ENCODE peak calls at places on chromosome 3, in five cellular contexts. One of them, this sample, is unnamed.

GRCh38 chr3:149906036-149906435 is 64.7 kb downstream of the PFN2 start:
- DNase-seq in HCT116: no peak
- DNase-seq in MM.1S: no peak
- DNase-seq in PC-3: no peak
- DNase-seq in PC-9: no peak
- DNase-seq in this sample: no peak

GRCh38 chr3:126463521-126463920 is 12.2 kb downstream of the ZXDC start:
- DNase-seq in HCT116: no peak
- DNase-seq in MM.1S: no peak
- DNase-seq in PC-3: no peak
- DNase-seq in PC-9: no peak
- DNase-seq in this sample: peak; percentile 58

GRCh38 chr3:45978348-45978747 is 17.3 kb downstream of the FYCO1 start:
- DNase-seq in HCT116: no peak
- DNase-seq in MM.1S: peak; percentile 93
- DNase-seq in PC-3: peak; percentile 77
- DNase-seq in PC-9: peak; percentile 86
- DNase-seq in this sample: no peak

GRCh38 chr3:56251343-56251945 is 216.8 kb downstream of the ERC2 start:
- DNase-seq in HCT116: peak; percentile 24
- DNase-seq in MM.1S: peak; percentile 62
- DNase-seq in PC-3: peak; percentile 76
- DNase-seq in PC-9: peak; percentile 18
- DNase-seq in this sample: peak; percentile 48

GRCh38 chr3:174355505-174355904 is 503.6 kb upstream of the NAALADL2 start:
- DNase-seq in HCT116: peak; percentile 26
- DNase-seq in MM.1S: peak; percentile 54
- DNase-seq in PC-3: peak; percentile 48
- DNase-seq in PC-9: no peak
- DNase-seq in this sample: no peak

GRCh38 chr3:27213450-27213849 is 155.7 kb downstream of the NEK10 start:
- DNase-seq in HCT116: no peak
- DNase-seq in MM.1S: no peak
- DNase-seq in PC-3: peak; percentile 26
- DNase-seq in PC-9: no peak
- DNase-seq in this sample: no peak

GRCh38 chr3:128494152-128494650 is 1.2 kb upstream of the GATA2 start:
- DNase-seq in HCT116: no peak
- DNase-seq in MM.1S: no peak
- DNase-seq in PC-3: no peak
- DNase-seq in PC-9: no peak
- DNase-seq in this sample: peak; percentile 71

GRCh38 chr3:58068126-58068809 is 60.0 kb downstream of the FLNB start:
- DNase-seq in HCT116: no peak
- DNase-seq in MM.1S: no peak
- DNase-seq in PC-3: no peak
- DNase-seq in PC-9: no peak
- DNase-seq in this sample: peak; percentile 37

GRCh38 chr3:56323986-56324420 is 144.3 kb downstream of the ERC2 start:
- DNase-seq in HCT116: no peak
- DNase-seq in MM.1S: no peak
- DNase-seq in PC-3: peak; percentile 43
- DNase-seq in PC-9: no peak
- DNase-seq in this sample: no peak

GRCh38 chr3:141998674-141999290 is 122.3 kb downstream of the ATP1B3 start:
- DNase-seq in HCT116: no peak
- DNase-seq in MM.1S: peak; percentile 15
- DNase-seq in PC-3: peak; percentile 23
- DNase-seq in PC-9: no peak
- DNase-seq in this sample: peak; percentile 53

GRCh38 chr3:197406266-197406665 is 107.9 kb upstream of the DLG1 start:
- DNase-seq in HCT116: no peak
- DNase-seq in MM.1S: no peak
- DNase-seq in PC-3: no peak
- DNase-seq in PC-9: no peak
- DNase-seq in this sample: no peak

GRCh38 chr3:36730965-36731364 is 33.4 kb downstream of the DCLK3 start:
- DNase-seq in HCT116: no peak
- DNase-seq in MM.1S: no peak
- DNase-seq in PC-3: no peak
- DNase-seq in PC-9: no peak
- DNase-seq in this sample: no peak

GRCh38 chr3:79473993-79474392 is 293.8 kb downstream of the ROBO1 start:
- DNase-seq in HCT116: no peak
- DNase-seq in MM.1S: no peak
- DNase-seq in PC-3: peak; percentile 16
- DNase-seq in PC-9: no peak
- DNase-seq in this sample: no peak

GRCh38 chr3:36796896-36797295 is 32.5 kb upstream of the DCLK3 start:
- DNase-seq in HCT116: no peak
- DNase-seq in MM.1S: no peak
- DNase-seq in PC-3: peak; percentile 54
- DNase-seq in PC-9: no peak
- DNase-seq in this sample: peak; percentile 87

GRCh38 chr3:128041378-128041777 is 10.9 kb upstream of the SEC61A1 start:
- DNase-seq in HCT116: no peak
- DNase-seq in MM.1S: no peak
- DNase-seq in PC-3: no peak
- DNase-seq in PC-9: no peak
- DNase-seq in this sample: no peak

GRCh38 chr3:30292192-30292893 is 314.1 kb upstream of the TGFBR2 start:
- DNase-seq in HCT116: peak; percentile 18
- DNase-seq in MM.1S: no peak
- DNase-seq in PC-3: peak; percentile 86
- DNase-seq in PC-9: no peak
- DNase-seq in this sample: peak; percentile 54

GRCh38 chr3:73141531-73141930 is 80.1 kb downstream of the EBLN2 start:
- DNase-seq in HCT116: no peak
- DNase-seq in MM.1S: no peak
- DNase-seq in PC-3: no peak
- DNase-seq in PC-9: no peak
- DNase-seq in this sample: no peak

GRCh38 chr3:101248786-101249185 is 71.6 kb downstream of the IMPG2 start:
- DNase-seq in HCT116: no peak
- DNase-seq in MM.1S: no peak
- DNase-seq in PC-3: no peak
- DNase-seq in PC-9: no peak
- DNase-seq in this sample: no peak

GRCh38 chr3:50324351-50325144 is 2.0 kb upstream of the HYAL2 start:
- DNase-seq in HCT116: peak; percentile 75
- DNase-seq in MM.1S: peak; percentile 47
- DNase-seq in PC-3: peak; percentile 80
- DNase-seq in PC-9: peak; percentile 68
- DNase-seq in this sample: peak; percentile 99

GRCh38 chr3:124078978-124079911 is 87.3 kb upstream of the ROPN1 start:
- DNase-seq in HCT116: peak; percentile 22
- DNase-seq in MM.1S: peak; percentile 43
- DNase-seq in PC-3: peak; percentile 72
- DNase-seq in PC-9: peak; percentile 9
- DNase-seq in this sample: no peak

DNA sequence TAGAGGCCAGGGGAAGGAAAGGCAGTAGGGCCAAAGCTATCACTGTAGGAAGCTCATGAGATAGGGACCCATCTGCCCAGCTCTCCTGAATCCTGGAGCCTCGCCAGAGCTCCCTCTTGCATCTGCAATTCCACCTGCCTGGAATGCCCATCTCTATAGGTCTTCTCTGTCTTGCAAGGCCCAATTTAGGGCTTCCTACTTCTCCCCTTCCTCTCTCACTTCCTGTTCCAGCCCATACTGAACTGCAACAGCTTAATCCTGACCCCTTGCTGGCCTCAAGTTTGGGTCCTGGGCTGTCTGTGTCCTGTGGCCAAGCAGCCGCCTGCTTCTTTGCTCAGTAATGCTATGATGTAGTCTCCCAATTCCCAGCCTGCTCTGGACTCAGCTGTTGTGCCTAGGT is 3.6 kb upstream of the PTPN23 start:
- DNase-seq in HCT116: no peak
- DNase-seq in MM.1S: no peak
- DNase-seq in PC-3: no peak
- DNase-seq in PC-9: no peak
- DNase-seq in this sample: no peak
- H3K4me2 ChIP-seq in HCT116: no peak overlapping the region
- H3K4me2 ChIP-seq in MM.1S: no peak overlapping the region
- H3K4me2 ChIP-seq in PC-3: no peak overlapping the region
- H3K4me2 ChIP-seq in PC-9: no peak overlapping the region
- H3K4me2 ChIP-seq in this sample: no peak overlapping the region

GRCh38 chr3:146156801-146157310 is 4.1 kb downstream of the PLOD2 start:
- DNase-seq in HCT116: no peak
- DNase-seq in MM.1S: peak; percentile 23
- DNase-seq in PC-3: peak; percentile 55
- DNase-seq in PC-9: no peak
- DNase-seq in this sample: no peak
- H3K79me2 ChIP-seq in HCT116: no peaks in the 10 kb centered on the region
- H3K79me2 ChIP-seq in MM.1S: peaks cover 34% of the 10 kb centered on the region
- H3K79me2 ChIP-seq in PC-3: peaks cover 100% of the 10 kb centered on the region
- H3K79me2 ChIP-seq in PC-9: peaks cover 11% of the 10 kb centered on the region
- H3K79me2 ChIP-seq in this sample: peaks cover 96% of the 10 kb centered on the region

DNA sequence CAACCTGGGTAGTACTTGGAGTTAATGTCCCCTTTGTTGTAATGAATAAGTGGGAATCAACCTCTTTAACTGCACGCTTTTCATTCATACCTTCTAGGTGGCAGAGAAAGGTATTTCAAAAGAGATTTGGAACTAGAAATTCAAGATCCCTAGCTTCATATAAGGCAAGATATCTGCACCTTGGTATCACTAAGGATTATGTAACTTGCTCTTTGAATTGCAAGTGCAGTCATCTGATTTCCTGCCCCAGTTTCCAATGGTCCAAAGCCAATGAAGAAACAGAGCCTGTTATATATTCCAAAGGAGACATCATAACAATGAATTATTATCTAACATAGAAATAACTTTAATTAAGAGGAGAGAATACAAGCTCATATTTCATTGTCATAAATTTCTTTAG is 54.8 kb upstream of the CMSS1 start:
- DNase-seq in HCT116: no peak
- DNase-seq in MM.1S: no peak
- DNase-seq in PC-3: no peak
- DNase-seq in PC-9: no peak
- DNase-seq in this sample: no peak
- H3K4me1 ChIP-seq in HCT116: no peaks in the 10 kb centered on the region
- H3K4me1 ChIP-seq in MM.1S: no peaks in the 10 kb centered on the region
- H3K4me1 ChIP-seq in PC-3: no peaks in the 10 kb centered on the region
- H3K4me1 ChIP-seq in PC-9: no peaks in the 10 kb centered on the region
- H3K4me1 ChIP-seq in this sample: peaks cover 51% of the 10 kb centered on the region

DNA sequence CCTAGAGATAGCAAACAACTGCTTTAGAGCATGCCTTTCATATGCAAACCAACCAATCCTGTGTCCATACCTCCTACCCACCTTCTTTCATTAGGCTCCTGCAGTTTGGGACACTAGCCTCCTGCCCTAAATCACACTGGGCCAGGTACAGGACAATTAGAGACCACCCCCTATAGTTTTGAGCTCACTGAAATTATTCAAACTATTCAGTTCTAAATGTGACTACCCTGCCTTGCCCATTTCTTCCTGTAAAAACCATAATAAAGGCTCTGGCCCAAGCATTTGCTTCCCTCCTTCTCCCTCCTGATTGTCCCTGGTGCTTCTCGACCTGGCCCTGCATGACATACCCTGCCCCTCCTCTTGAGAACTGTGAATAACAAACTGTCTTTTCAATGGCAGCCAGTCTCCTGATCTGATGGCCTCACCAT is 31.4 kb upstream of the LRIG1 start:
- DNase-seq in HCT116: no peak
- DNase-seq in MM.1S: no peak
- DNase-seq in PC-3: no peak
- DNase-seq in PC-9: no peak
- DNase-seq in this sample: no peak
- H3K4me2 ChIP-seq in HCT116: no peak overlapping the region
- H3K4me2 ChIP-seq in MM.1S: no peak overlapping the region
- H3K4me2 ChIP-seq in PC-3: no peak overlapping the region
- H3K4me2 ChIP-seq in PC-9: no peak overlapping the region
- H3K4me2 ChIP-seq in this sample: no peak overlapping the region

GRCh38 chr3:125322917-125323316 is 52.2 kb downstream of the ZNF148 start:
- DNase-seq in HCT116: no peak
- DNase-seq in MM.1S: no peak
- DNase-seq in PC-3: no peak
- DNase-seq in PC-9: no peak
- DNase-seq in this sample: no peak
- H3K79me2 ChIP-seq in HCT116: peaks cover 4% of the 10 kb centered on the region
- H3K79me2 ChIP-seq in MM.1S: peaks cover 7% of the 10 kb centered on the region
- H3K79me2 ChIP-seq in PC-3: no peaks in the 10 kb centered on the region
- H3K79me2 ChIP-seq in PC-9: peaks cover 22% of the 10 kb centered on the region
- H3K79me2 ChIP-seq in this sample: peaks cover 43% of the 10 kb centered on the region

GRCh38 chr3:52216585-52217408 is 8.6 kb downstream of the TLR9 start:
- DNase-seq in HCT116: peak; percentile 84
- DNase-seq in MM.1S: no peak
- DNase-seq in PC-3: peak; percentile 99
- DNase-seq in PC-9: peak; percentile 94
- DNase-seq in this sample: peak; percentile 93

GRCh38 chr3:52213005-52213404 is 12.4 kb downstream of the TLR9 start:
- DNase-seq in HCT116: no peak
- DNase-seq in MM.1S: no peak
- DNase-seq in PC-3: no peak
- DNase-seq in PC-9: no peak
- DNase-seq in this sample: peak; percentile 27

GRCh38 chr3:52211268-52211891 is 13.4 kb downstream of the ALAS1 start:
- DNase-seq in HCT116: no peak
- DNase-seq in MM.1S: no peak
- DNase-seq in PC-3: no peak
- DNase-seq in PC-9: no peak
- DNase-seq in this sample: peak; percentile 57

GRCh38 chr3:52215351-52215750 is 10.1 kb downstream of the TLR9 start:
- DNase-seq in HCT116: no peak
- DNase-seq in MM.1S: no peak
- DNase-seq in PC-3: no peak
- DNase-seq in PC-9: no peak
- DNase-seq in this sample: no peak

GRCh38 chr3:52213901-52214300 is 11.5 kb downstream of the TLR9 start:
- DNase-seq in HCT116: no peak
- DNase-seq in MM.1S: no peak
- DNase-seq in PC-3: no peak
- DNase-seq in PC-9: no peak
- DNase-seq in this sample: no peak
- H3K4me1 ChIP-seq in HCT116: peaks cover 32% of the 10 kb centered on the region
- H3K4me1 ChIP-seq in MM.1S: no peaks in the 10 kb centered on the region
- H3K4me1 ChIP-seq in PC-3: peaks cover 50% of the 10 kb centered on the region
- H3K4me1 ChIP-seq in PC-9: peaks cover 62% of the 10 kb centered on the region
- H3K4me1 ChIP-seq in this sample: peaks cover 9% of the 10 kb centered on the region

DNA sequence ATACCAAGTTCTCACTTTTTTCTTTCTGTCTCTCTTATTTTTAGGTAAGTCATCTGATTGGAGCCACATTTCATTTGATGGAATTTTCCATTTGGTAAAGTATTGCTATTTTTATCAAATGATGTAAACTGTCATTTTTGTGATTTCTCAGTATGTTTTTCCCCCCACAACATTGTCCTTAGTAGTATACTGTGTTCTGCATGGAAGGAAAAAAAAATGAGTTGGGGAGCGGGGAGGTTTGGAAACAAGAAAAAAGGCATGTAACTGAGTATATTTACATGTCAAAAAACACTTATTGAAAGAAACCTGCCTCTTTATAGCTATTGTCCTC is 104.2 kb downstream of the FILIP1L start:
- DNase-seq in HCT116: no peak
- DNase-seq in MM.1S: no peak
- DNase-seq in PC-3: no peak
- DNase-seq in PC-9: no peak
- DNase-seq in this sample: no peak
- H3K4me2 ChIP-seq in HCT116: no peak overlapping the region
- H3K4me2 ChIP-seq in MM.1S: no peak overlapping the region
- H3K4me2 ChIP-seq in PC-3: no peak overlapping the region
- H3K4me2 ChIP-seq in PC-9: no peak overlapping the region
- H3K4me2 ChIP-seq in this sample: no peak overlapping the region

GRCh38 chr3:180375831-180376230 is 226.1 kb upstream of the TTC14 start:
- DNase-seq in HCT116: no peak
- DNase-seq in MM.1S: no peak
- DNase-seq in PC-3: no peak
- DNase-seq in PC-9: no peak
- DNase-seq in this sample: no peak
- H3K79me2 ChIP-seq in HCT116: no peaks in the 10 kb centered on the region
- H3K79me2 ChIP-seq in MM.1S: no peaks in the 10 kb centered on the region
- H3K79me2 ChIP-seq in PC-3: no peaks in the 10 kb centered on the region
- H3K79me2 ChIP-seq in PC-9: no peaks in the 10 kb centered on the region
- H3K79me2 ChIP-seq in this sample: no peaks in the 10 kb centered on the region